ENCODE peak calls at places on chromosomes 1 and 21, in nine cellular contexts. Y, H, G, O, E, A, X, K and S are unnamed samples.

GRCh38 chr1:116346943-116347673 is 25.9 kb upstream of the ATP1A1 start:
- DNase-seq in Y (no peak), H (no peak), G (no peak), O (no peak), E (no peak), A (no peak), X (no peak), K (no peak), S (no peak)

GRCh38 chr1:46811053-46811452 is 12.2 kb downstream of the CYP4B1 start:
- DNase-seq in Y (no peak), H (no peak), G (no peak), O (no peak), E (no peak), A (no peak), X (no peak), K (no peak), S (no peak)

GRCh38 chr1:67230539-67230938 is 64.3 kb downstream of the IL23R start:
- DNase-seq in Y (no peak), H (no peak), G (no peak), O (no peak), E (no peak), A (no peak), X (peak; percentile 93), K (no peak), S (no peak)

GRCh38 chr1:44655609-44656008 is 18.7 kb downstream of the TMEM53 start:
- DNase-seq in Y (no peak), H (peak; percentile 45), G (peak; percentile 57), O (no peak), E (no peak), A (no peak), X (no peak), K (no peak), S (no peak)

GRCh38 chr1:58587667-58588066 is 10.6 kb upstream of the TACSTD2 start:
- DNase-seq in Y (no peak), H (no peak), G (no peak), O (no peak), E (no peak), A (no peak), X (no peak), K (no peak), S (no peak)

GRCh38 chr1:155128755-155129473 is 1.2 kb downstream of the EFNA1 start:
- DNase-seq in Y (no peak), H (no peak), G (no peak), O (no peak), E (no peak), A (no peak), X (peak; percentile 55), K (no peak), S (no peak)

GRCh38 chr21:21076051-21076450 is 77.8 kb downstream of the NCAM2 start:
- DNase-seq in Y (no peak), H (no peak), G (no peak), O (no peak), E (no peak), A (no peak), X (no peak), K (no peak), S (no peak)

GRCh38 chr1:19664453-19665043 is at the start of gene HTR6:
- DNase-seq in Y (no peak), H (no peak), G (peak; percentile 77), O (no peak), E (no peak), A (no peak), X (no peak), K (no peak), S (no peak)

GRCh38 chr1:202198360-202198711 is 4.7 kb downstream of the LGR6 start:
- DNase-seq in Y (no peak), H (no peak), G (no peak), O (no peak), E (no peak), A (no peak), X (no peak), K (no peak), S (no peak)

GRCh38 chr1:237383825-237384612 is 342.0 kb downstream of the RYR2 start:
- DNase-seq in Y (no peak), H (no peak), G (peak; percentile 41), O (no peak), E (peak; percentile 12), A (no peak), X (peak; percentile 5), K (no peak), S (no peak)

GRCh38 chr1:55057270-55057955 is 18.1 kb downstream of the PCSK9 start:
- DNase-seq in Y (no peak), H (no peak), G (no peak), O (no peak), E (no peak), A (no peak), X (no peak), K (no peak), S (no peak)

GRCh38 chr1:247007511-247008405 is at the start of gene ZNF695:
- DNase-seq in Y (peak; percentile 58), H (peak; percentile 91), G (peak; percentile 94), O (peak; percentile 12), E (peak; percentile 84), A (no peak), X (peak; percentile 89), K (peak; percentile 80), S (peak; percentile 77)

GRCh38 chr1:16173447-16174260 is 17.8 kb upstream of the EPHA2 start:
- DNase-seq in Y (no peak), H (peak; percentile 96), G (peak; percentile 79), O (no peak), E (peak; percentile 87), A (no peak), X (peak; percentile 97), K (no peak), S (no peak)

GRCh38 chr1:106526650-106527049 is 529.8 kb upstream of the PRMT6 start:
- DNase-seq in Y (peak; percentile 68), H (peak; percentile 82), G (peak; percentile 30), O (no peak), E (no peak), A (no peak), X (peak; percentile 89), K (no peak), S (peak; percentile 28)

GRCh38 chr21:43801006-43801783 is 11.8 kb downstream of the RRP1 start:
- DNase-seq in Y (no peak), H (no peak), G (no peak), O (no peak), E (no peak), A (no peak), X (no peak), K (no peak), S (no peak)

GRCh38 chr1:24226754-24227153 is 39.7 kb upstream of the IFNLR1 start:
- DNase-seq in Y (no peak), H (no peak), G (no peak), O (no peak), E (no peak), A (no peak), X (no peak), K (no peak), S (no peak)

GRCh38 chr1:41795205-41795762 is 123.4 kb downstream of the HIVEP3 start:
- DNase-seq in Y (no peak), H (peak; percentile 41), G (peak; percentile 56), O (no peak), E (peak; percentile 63), A (no peak), X (peak; percentile 62), K (no peak), S (no peak)

GRCh38 chr21:35850029-35850428 is 210.3 kb downstream of the SETD4 start:
- DNase-seq in Y (peak; percentile 62), H (no peak), G (peak; percentile 84), O (no peak), E (peak; percentile 72), A (no peak), X (peak; percentile 30), K (no peak), S (peak; percentile 19)

GRCh38 chr21:17462276-17462981 is 50.4 kb upstream of the CXADR start:
- DNase-seq in Y (no peak), H (no peak), G (no peak), O (no peak), E (no peak), A (no peak), X (peak; percentile 30), K (no peak), S (no peak)

GRCh38 chr21:44450999-44451398 is 4.3 kb upstream of the LRRC3 start:
- DNase-seq in Y (no peak), H (no peak), G (no peak), O (no peak), E (no peak), A (no peak), X (no peak), K (no peak), S (no peak)

GRCh38 chr1:15507278-15507677 is 16.7 kb downstream of the CASP9 start:
- DNase-seq in Y (no peak), H (no peak), G (no peak), O (no peak), E (no peak), A (no peak), X (no peak), K (no peak), S (no peak)

GRCh38 chr1:154962238-154962678 is 676 bp upstream of the PYGO2 start:
- DNase-seq in Y (no peak), H (no peak), G (no peak), O (no peak), E (no peak), A (no peak), X (peak; percentile 41), K (no peak), S (no peak)

GRCh38 chr1:52676249-52676903 is 21.8 kb downstream of the COA7 start:
- DNase-seq in Y (no peak), H (no peak), G (no peak), O (no peak), E (no peak), A (no peak), X (no peak), K (peak; percentile 72), S (no peak)

GRCh38 chr1:92446546-92446945 is 40.2 kb downstream of the GFI1 start:
- DNase-seq in Y (no peak), H (peak; percentile 21), G (peak; percentile 29), O (no peak), E (peak; percentile 63), A (no peak), X (peak; percentile 24), K (no peak), S (no peak)

GRCh38 chr1:21855257-21856096 is 43.4 kb downstream of the LDLRAD2 start:
- DNase-seq in Y (no peak), H (peak; percentile 56), G (no peak), O (no peak), E (no peak), A (no peak), X (peak; percentile 41), K (no peak), S (no peak)

GRCh38 chr1:214107322-214108096 is 119.7 kb downstream of the PROX1 start:
- DNase-seq in Y (no peak), H (no peak), G (peak; percentile 16), O (no peak), E (no peak), A (no peak), X (no peak), K (no peak), S (no peak)

GRCh38 chr1:94947453-94947852 is 20.5 kb upstream of the CNN3 start:
- DNase-seq in Y (peak; percentile 74), H (no peak), G (peak; percentile 84), O (no peak), E (peak; percentile 81), A (no peak), X (no peak), K (no peak), S (peak; percentile 75)

GRCh38 chr1:228236744-228237143 is 28.9 kb downstream of the OBSCN start:
- DNase-seq in Y (no peak), H (peak; percentile 46), G (peak; percentile 58), O (no peak), E (peak; percentile 40), A (no peak), X (peak; percentile 25), K (no peak), S (no peak)

GRCh38 chr1:221886311-221887090 is 144.6 kb upstream of the DUSP10 start:
- DNase-seq in Y (no peak), H (no peak), G (peak; percentile 27), O (no peak), E (peak; percentile 46), A (no peak), X (no peak), K (no peak), S (no peak)

GRCh38 chr1:173329747-173330146 is 122.6 kb upstream of the TNFSF4 start:
- DNase-seq in Y (no peak), H (peak; percentile 35), G (peak; percentile 34), O (no peak), E (no peak), A (no peak), X (no peak), K (no peak), S (peak; percentile 23)

GRCh38 chr1:77434972-77435371 is 153.2 kb downstream of the AK5 start:
- DNase-seq in Y (no peak), H (no peak), G (no peak), O (no peak), E (no peak), A (no peak), X (no peak), K (no peak), S (no peak)